ENCODE peak calls at places on chromosomes 6 and 20, in four cellular contexts. S is left lung, T is ascending aorta, R is endothelial cell of umbilical vein. Q is an unnamed sample. For H3K4me1, the result is how much of the 10 kb centered on the place peaks cover.

GRCh38 chr6:144460224-144461095 is 175.3 kb downstream of the UTRN start:
- DNase-seq in R (no peak), S (no peak), T (no peak), Q (no peak)

GRCh38 chr20:1861996-1862664 is 33.1 kb upstream of the SIRPA start:
- DNase-seq in R (no peak), T (no peak), S (no peak), Q (no peak)

GRCh38 chr6:108874470-108875160 is 26.4 kb downstream of the ARMC2 start:
- DNase-seq in T (no peak), R (peak), S (no peak), Q (no peak)

GRCh38 chr6:93819189-93819588 is 399.8 kb upstream of the EPHA7 start:
- DNase-seq in R (no peak), S (no peak), T (no peak), Q (no peak)

GRCh38 chr6:110357696-110358535 is at the start of gene METTL24:
- DNase-seq in T (no peak), S (no peak), R (no peak), Q (peak)

GRCh38 chr6:52363222-52363867 is 1.4 kb downstream of the PAQR8 start:
- DNase-seq in T (no peak), R (no peak), S (no peak), Q (no peak)

GRCh38 chr6:47209632-47210031 is 100.1 kb downstream of the TNFRSF21 start:
- DNase-seq in T (no peak), S (no peak), R (no peak), Q (no peak)

GRCh38 chr20:1299522-1299921 is 29.4 kb downstream of the SDCBP2 start:
- DNase-seq in S (no peak), R (no peak), T (no peak), Q (no peak)

GRCh38 chr20:4875578-4876067 is 125.7 kb downstream of the SLC23A2 start:
- DNase-seq in R (no peak), T (no peak), S (no peak), Q (no peak)

GRCh38 chr20:58647162-58647813 is 3.8 kb upstream of the STX16 start:
- DNase-seq in R (no peak), T (no peak), S (no peak), Q (no peak)

GRCh38 chr20:45206746-45207145 is at the start of gene SEMG1:
- DNase-seq in S (no peak), T (no peak), R (no peak), Q (no peak)

GRCh38 chr6:11711644-11711993 is 67.0 kb downstream of the ADTRP start:
- DNase-seq in T (no peak), S (no peak), R (no peak), Q (no peak)

GRCh38 chr6:21151178-21151956 is 442.2 kb upstream of the SOX4 start:
- DNase-seq in S (no peak), T (no peak), R (peak), Q (no peak)

GRCh38 chr20:63093966-63094766 is 87.4 kb upstream of the BHLHE23 start:
- DNase-seq in S (peak), T (no peak), R (no peak), Q (no peak)

GRCh38 chr6:151392429-151392828 is 1.1 kb upstream of the ZBTB2 start:
- DNase-seq in S (no peak), R (no peak), T (no peak), Q (no peak)

GRCh38 chr6:43978473-43979360 is 148.5 kb downstream of the MRPL14 start:
- DNase-seq in R (no peak), T (no peak), S (no peak), Q (no peak)

GRCh38 chr6:7115452-7116223 is 7.9 kb downstream of the RREB1 start:
- DNase-seq in T (no peak), S (no peak), R (no peak), Q (no peak)
- H3K4me1 ChIP-seq in T (under half), S (under half), R (under half), Q (under half)

DNA sequence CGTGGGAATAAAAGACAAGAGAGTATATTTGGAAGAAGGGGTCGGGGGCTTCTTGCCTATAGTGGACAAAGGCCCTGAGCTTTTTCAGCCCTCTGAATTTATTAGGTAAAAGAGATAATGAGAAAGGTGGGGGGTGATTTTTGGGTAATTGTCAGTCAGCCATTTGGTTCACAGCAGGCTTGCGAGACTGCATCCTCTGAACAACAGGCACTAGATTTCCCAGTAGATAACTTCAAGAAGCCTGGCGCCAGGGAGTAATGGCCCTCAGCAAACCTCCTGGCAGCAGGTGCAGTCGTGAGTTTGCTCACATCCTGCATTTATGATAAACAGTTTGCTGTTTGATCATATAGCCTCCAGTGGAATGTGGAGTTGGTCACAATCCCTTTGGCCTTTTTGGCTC is 609.0 kb downstream of the DHX35 start:
- DNase-seq in S (no peak), R (no peak), T (no peak), Q (no peak)
- TF ChIP-seq CTCF in S (no peak), R (no peak), T (no peak), Q (no peak)

GRCh38 chr6:32190054-32190945 is at the start of gene PBX2:
- DNase-seq in T (peak), R (peak), S (peak), Q (peak)

GRCh38 chr6:32191696-32192607 is 491 bp downstream of the GPSM3 start:
- DNase-seq in T (no peak), R (no peak), S (no peak), Q (peak)

GRCh38 chr6:32192608-32193039 is at the start of gene GPSM3:
- DNase-seq in R (peak), T (no peak), S (peak), Q (no peak)

GRCh38 chr6:32189742-32190053 is 304 bp downstream of the PBX2 start:
- DNase-seq in R (no peak), S (no peak), T (no peak), Q (no peak)

DNA sequence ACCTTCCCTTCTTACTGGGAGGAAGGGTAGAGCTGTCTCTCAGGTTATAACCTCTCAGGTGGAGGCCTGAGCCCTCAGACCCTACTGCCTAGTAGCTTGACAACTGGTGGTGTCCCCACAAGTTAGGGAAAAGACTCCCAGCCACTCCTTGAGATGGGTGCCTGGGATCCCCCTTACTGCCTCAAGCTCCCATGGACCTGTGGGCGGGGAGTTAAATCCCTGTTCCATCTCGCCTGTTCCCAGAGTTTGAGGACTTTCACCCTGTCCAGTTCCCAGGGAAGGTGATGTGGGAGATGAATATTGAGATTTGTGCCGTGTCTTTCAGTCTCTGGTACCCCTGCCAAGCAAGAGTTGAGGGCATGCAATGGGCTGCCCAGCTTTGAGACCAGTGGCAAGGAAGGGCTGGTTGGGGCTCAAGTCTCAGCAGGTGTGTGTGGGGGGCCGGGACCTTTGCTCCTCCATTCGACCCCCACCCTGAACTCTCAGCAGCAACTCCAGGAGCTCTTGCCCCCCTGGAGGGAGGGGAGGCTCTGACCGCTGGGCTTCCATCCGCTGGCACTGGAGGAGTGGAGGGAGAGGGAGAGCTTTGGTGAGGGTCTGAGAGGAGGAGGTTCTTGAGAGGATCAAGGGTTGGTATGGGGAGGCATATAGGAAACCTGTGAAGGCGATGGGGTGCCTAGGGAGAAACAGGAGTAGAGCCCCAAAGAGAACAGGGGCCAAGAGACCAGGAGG is 1.1 kb upstream of the PBX2 start:
- DNase-seq in S (no peak), R (no peak), T (no peak), Q (no peak)
- H3K4me1 ChIP-seq in S (under half), R (under half), T (under half), Q (under half)

GRCh38 chr6:5302995-5303622 is 41.8 kb downstream of the FARS2 start:
- DNase-seq in R (peak), S (peak), T (no peak), Q (peak)
- TF ChIP-seq CTCF in R (peak), S (peak), T (no peak), Q (peak)

Q was measured in pancreas.